ENCODE peak calls at places on chromosome 1, in eight cellular contexts. Z is NCI-H446, G is kidney glomerular epithelial cell, R is amniotic stem cell, T is HFF-Myc, C is Daoy, B is A549, O is occipital lobe. W is an unnamed sample.

GRCh38 chr1:70358921-70359564 is 4.5 kb upstream of the ANKRD13C start:
- DNase-seq in Z (no peak), G (no peak), R (no peak), T (no peak), C (no peak), B (no peak), O (no peak), W (peak)

GRCh38 chr1:88634538-88634937 is 49.5 kb upstream of the PKN2 start:
- DNase-seq in Z (no peak), G (no peak), R (no peak), T (no peak), C (no peak), B (no peak), O (no peak), W (no peak)

GRCh38 chr1:237239248-237239647 is 197.3 kb downstream of the RYR2 start:
- DNase-seq in Z (no peak), G (no peak), R (no peak), T (no peak), C (no peak), B (no peak), O (no peak), W (no peak)

GRCh38 chr1:78073441-78073840 is 27.7 kb downstream of the GIPC2 start:
- DNase-seq in Z (no peak), G (no peak), R (no peak), T (no peak), C (no peak), B (no peak), O (no peak), W (no peak)

GRCh38 chr1:8985915-8986813 is 40.1 kb downstream of the SLC2A7 start:
- DNase-seq in Z (peak), G (peak), R (peak), T (peak), C (peak), B (peak), O (peak), W (no peak)

GRCh38 chr1:63326106-63326472 is 3.7 kb downstream of the FOXD3 start:
- DNase-seq in Z (no peak), G (no peak), R (no peak), T (no peak), C (no peak), B (no peak), O (no peak), W (no peak)

GRCh38 chr1:155173478-155174333 is at the start of gene TRIM46:
- DNase-seq in Z (peak), G (peak), R (peak), T (no peak), C (peak), B (peak), O (peak), W (peak)

GRCh38 chr1:204398197-204399125 is 13.2 kb downstream of the PPP1R15B start:
- DNase-seq in Z (peak), G (peak), R (no peak), T (peak), C (peak), B (peak), O (no peak), W (peak)

GRCh38 chr1:189211742-189212141 is 1265.9 kb downstream of the BRINP3 start:
- DNase-seq in Z (no peak), G (no peak), R (no peak), T (no peak), C (peak), B (no peak), O (no peak), W (no peak)

GRCh38 chr1:2322593-2323295 is 68.6 kb downstream of the MORN1 start:
- DNase-seq in Z (no peak), G (peak), R (no peak), T (no peak), C (peak), B (no peak), O (no peak), W (no peak)

W was measured in CD4-positive, CD25-positive, alpha-beta regulatory T cell.